ENCODE peak calls at places on chromosomes 12 and 14, in four cellular contexts. B is ascending aorta, W is colonic mucosa, T is K562. P is an unnamed sample.

GRCh38 chr12:47271800-47272230 is 192.1 kb upstream of the AMIGO2 start:
- DNase-seq in B (no peak), W (no peak), T (no peak), P (no peak)

GRCh38 chr12:120067901-120068300 is 48.7 kb downstream of the RAB35 start:
- DNase-seq in B (no peak), W (no peak), T (no peak), P (no peak)

GRCh38 chr12:127401005-127401404 is 866.0 kb upstream of the TMEM132C start:
- DNase-seq in B (no peak), W (no peak), T (no peak), P (no peak)

GRCh38 chr14:58082491-58083098 is 69.4 kb downstream of the ARMH4 start:
- DNase-seq in B (no peak), W (no peak), T (peak; percentile 18), P (no peak)

GRCh38 chr12:122423258-122424165 is 1.0 kb upstream of the CLIP1 start:
- DNase-seq in B (no peak), W (peak; percentile 46), T (peak; percentile 35), P (peak; percentile 29)

GRCh38 chr14:56125772-56126411 is 7.7 kb downstream of the PELI2 start:
- DNase-seq in B (no peak), W (no peak), T (no peak), P (no peak)

GRCh38 chr14:44149597-44149996 is 357.5 kb downstream of the FSCB start:
- DNase-seq in B (no peak), W (no peak), T (no peak), P (peak; percentile 15)

GRCh38 chr14:74732387-74732786 is 19.4 kb downstream of the FCF1 start:
- DNase-seq in B (no peak), W (no peak), T (no peak), P (peak; percentile 60)

GRCh38 chr12:71061451-71061850 is 96.3 kb downstream of the TSPAN8 start:
- DNase-seq in B (no peak), W (no peak), T (no peak), P (peak; percentile 39)

GRCh38 chr12:4717806-4718205 is 2.4 kb upstream of the GALNT8 start:
- DNase-seq in B (no peak), W (no peak), T (no peak), P (no peak)

GRCh38 chr12:4723226-4723625 is 3.0 kb downstream of the GALNT8 start:
- DNase-seq in B (no peak), W (peak; percentile 71), T (no peak), P (peak; percentile 35)

GRCh38 chr12:4719821-4720636 is at the start of gene GALNT8:
- DNase-seq in B (no peak), W (peak; percentile 74), T (no peak), P (peak; percentile 84)

GRCh38 chr12:4725057-4725456 is 4.9 kb downstream of the GALNT8 start:
- DNase-seq in B (no peak), W (no peak), T (no peak), P (no peak)

DNA sequence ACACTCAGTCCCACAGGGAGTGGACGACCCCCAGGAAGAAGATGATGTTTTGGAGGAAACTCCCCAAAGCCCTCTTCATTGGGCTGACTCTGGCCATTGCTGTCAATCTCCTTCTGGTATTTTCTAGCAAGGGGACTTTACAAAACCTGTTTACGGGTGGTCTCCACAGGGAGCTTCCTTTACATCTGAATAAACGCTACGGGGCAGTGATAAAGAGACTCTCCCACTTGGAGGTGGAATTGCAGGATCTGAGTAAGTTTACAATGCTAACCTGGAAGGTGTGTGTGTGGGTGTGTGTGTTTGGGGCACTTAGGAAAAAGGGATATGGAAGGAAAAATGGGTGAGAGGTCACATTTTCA is 416 bp downstream of the GALNT8 start:
- DNase-seq in B (no peak), W (peak; percentile 59), T (no peak), P (peak; percentile 14)
- H3K27ac ChIP-seq in B (no peak overlapping the region), W (peak overlapping the region; percentile 89), T (no peak overlapping the region), P (peak overlapping the region; percentile 73)

GRCh38 chr12:13099910-13100609 is 3.4 kb downstream of the GSG1 start:
- DNase-seq in B (no peak), W (no peak), T (no peak), P (no peak)
- H3K4me1 ChIP-seq in B (peaks cover 42% of the 10 kb centered on the region), W (peaks cover 27% of the 10 kb centered on the region), T (no peaks in the 10 kb centered on the region), P (peaks cover 21% of the 10 kb centered on the region)

DNA sequence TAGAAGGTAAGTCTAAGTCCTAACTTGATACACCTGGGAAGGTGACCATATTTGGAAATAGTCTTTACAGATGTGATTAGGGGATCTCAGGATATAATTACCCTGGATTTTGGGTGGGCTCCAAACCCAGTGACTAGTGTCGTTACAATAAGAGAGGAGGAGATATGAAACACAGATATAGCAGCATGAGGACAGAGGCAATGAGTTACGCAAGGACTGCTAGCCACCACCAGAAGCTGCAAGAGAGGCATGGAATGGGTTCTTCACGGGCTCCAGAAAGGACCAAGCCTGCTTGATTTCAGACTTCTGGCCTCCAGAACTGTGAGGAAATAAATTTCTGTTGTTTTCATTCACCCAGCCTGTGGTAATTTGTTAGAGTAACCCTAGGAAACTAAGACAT is 28.6 kb downstream of the FGFR1OP2 start:
- DNase-seq in B (no peak), W (no peak), T (no peak), P (no peak)
- H3K36me3 ChIP-seq in B (peaks cover 21% of the 10 kb centered on the region), W (no peaks in the 10 kb centered on the region), T (peaks cover 28% of the 10 kb centered on the region), P (peaks cover 10% of the 10 kb centered on the region)

GRCh38 chr12:106120578-106121105 is 18.1 kb downstream of the NUAK1 start:
- DNase-seq in B (no peak), W (no peak), T (no peak), P (no peak)

GRCh38 chr12:106122004-106122403 is 16.8 kb downstream of the NUAK1 start:
- DNase-seq in B (no peak), W (no peak), T (no peak), P (no peak)

GRCh38 chr12:106125351-106126085 is 13.2 kb downstream of the NUAK1 start:
- DNase-seq in B (no peak), W (no peak), T (no peak), P (no peak)

GRCh38 chr12:106123551-106123991 is 15.2 kb downstream of the NUAK1 start:
- DNase-seq in B (no peak), W (no peak), T (no peak), P (peak; percentile 42)

DNA sequence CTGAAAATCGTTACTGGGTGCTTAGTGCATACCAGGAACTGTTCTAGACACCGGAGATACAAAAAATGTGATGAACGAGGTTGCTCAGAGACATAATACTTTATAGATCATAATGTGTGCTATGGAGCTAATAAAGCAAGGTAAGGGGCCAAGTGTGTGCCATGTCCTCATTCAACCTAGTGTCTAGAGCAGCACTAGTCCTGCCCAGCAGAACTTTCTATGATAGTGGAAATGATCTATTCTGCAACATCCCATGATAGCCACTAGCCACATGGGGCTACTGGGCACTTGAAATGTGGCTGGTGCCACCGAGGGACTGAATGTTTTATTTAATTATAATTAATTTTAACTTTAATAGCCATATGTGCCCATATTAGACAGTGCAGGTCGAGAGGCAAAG is 15.6 kb downstream of the NUAK1 start:
- DNase-seq in B (no peak), W (no peak), T (no peak), P (no peak)
- H3K27ac ChIP-seq in B (peak overlapping the region; percentile 75), W (no peak overlapping the region), T (no peak overlapping the region), P (no peak overlapping the region)

P was measured in small intestine.